ENCODE peak calls at places on chromosome 17, in seven cellular contexts. I, S, L, M, N, G and P are unnamed samples.
A peak's percentile ranks its signal among the peaks of the same experiment; 100 is the strongest.

GRCh38 chr17:45640141-45640850 is 143.8 kb upstream of the CRHR1 start:
- DNase-seq in I (peak; percentile 75), S (peak; percentile 62), L (peak; percentile 50), M (peak; percentile 67), N (peak; percentile 88), G (peak; percentile 48), P (peak; percentile 14)

GRCh38 chr17:574061-574460 is 140.6 kb downstream of the VPS53 start:
- DNase-seq in I (no peak), S (peak; percentile 66), L (peak; percentile 86), M (no peak), N (no peak), G (no peak), P (no peak)

GRCh38 chr17:80791758-80792284 is 199.8 kb upstream of the CHMP6 start:
- DNase-seq in I (no peak), S (peak; percentile 75), L (peak; percentile 43), M (no peak), N (peak; percentile 96), G (peak; percentile 34), P (peak; percentile 40)

GRCh38 chr17:50924800-50925199 is 58.6 kb upstream of the TOB1 start:
- DNase-seq in I (no peak), S (no peak), L (no peak), M (no peak), N (no peak), G (no peak), P (no peak)

GRCh38 chr17:337453-337852 is 15.2 kb downstream of the RPH3AL start:
- DNase-seq in I (no peak), S (no peak), L (no peak), M (no peak), N (no peak), G (no peak), P (no peak)

GRCh38 chr17:66964083-66964771 is at the start of gene CACNG4:
- DNase-seq in I (no peak), S (no peak), L (no peak), M (no peak), N (no peak), G (no peak), P (no peak)

GRCh38 chr17:67487506-67487905 is 110.4 kb downstream of the PITPNC1 start:
- DNase-seq in I (no peak), S (no peak), L (no peak), M (no peak), N (no peak), G (no peak), P (no peak)

GRCh38 chr17:29212681-29213121 is 32.5 kb upstream of the MYO18A start:
- DNase-seq in I (no peak), S (no peak), L (no peak), M (no peak), N (no peak), G (no peak), P (peak; percentile 33)

GRCh38 chr17:65978881-65979280 is 213.1 kb downstream of the CEP112 start:
- DNase-seq in I (no peak), S (no peak), L (no peak), M (no peak), N (no peak), G (no peak), P (no peak)

GRCh38 chr17:50478391-50479361 is at the start of gene RSAD1:
- DNase-seq in I (peak; percentile 96), S (peak; percentile 89), L (peak; percentile 84), M (peak; percentile 92), N (peak; percentile 96), G (peak; percentile 75), P (no peak)

GRCh38 chr17:35025541-35025940 is 38.0 kb downstream of the RFFL start:
- DNase-seq in I (no peak), S (no peak), L (no peak), M (no peak), N (no peak), G (no peak), P (no peak)

GRCh38 chr17:30449480-30449879 is 27.7 kb upstream of the GOSR1 start:
- DNase-seq in I (no peak), S (no peak), L (peak; percentile 23), M (no peak), N (no peak), G (no peak), P (no peak)

GRCh38 chr17:47882695-47883588 is 13.1 kb upstream of the SP2 start:
- DNase-seq in I (no peak), S (no peak), L (no peak), M (peak; percentile 24), N (no peak), G (no peak), P (no peak)

GRCh38 chr17:15456972-15457722 is 10.3 kb downstream of the CDRT4 start:
- DNase-seq in I (no peak), S (peak; percentile 57), L (peak; percentile 70), M (no peak), N (no peak), G (no peak), P (no peak)

GRCh38 chr17:63480192-63480784 is 3.4 kb downstream of the ACE start:
- DNase-seq in I (no peak), S (no peak), L (no peak), M (no peak), N (no peak), G (no peak), P (no peak)

GRCh38 chr17:21214777-21215541 is 998 bp upstream of the TMEM11 start:
- DNase-seq in I (peak; percentile 33), S (no peak), L (peak; percentile 19), M (peak; percentile 56), N (no peak), G (no peak), P (no peak)

GRCh38 chr17:34853916-34854315 is 107.3 kb downstream of the CCT6B start:
- DNase-seq in I (no peak), S (no peak), L (no peak), M (no peak), N (no peak), G (no peak), P (no peak)

GRCh38 chr17:17681744-17682292 is 560 bp downstream of the RAI1 start:
- DNase-seq in I (peak; percentile 71), S (peak; percentile 53), L (peak; percentile 60), M (no peak), N (peak; percentile 46), G (no peak), P (no peak)

GRCh38 chr17:48228720-48229119 is 121.2 kb downstream of the SNX11 start:
- DNase-seq in I (no peak), S (no peak), L (no peak), M (no peak), N (no peak), G (no peak), P (no peak)

GRCh38 chr17:17096438-17097178 is 54.4 kb downstream of the MPRIP start:
- DNase-seq in I (no peak), S (no peak), L (no peak), M (no peak), N (no peak), G (no peak), P (no peak)

GRCh38 chr17:62625870-62626200 is 1.6 kb upstream of the MRC2 start:
- DNase-seq in I (no peak), S (no peak), L (no peak), M (no peak), N (no peak), G (no peak), P (no peak)

GRCh38 chr17:81480140-81480917 is 32.3 kb downstream of the ACTG1 start:
- DNase-seq in I (no peak), S (peak; percentile 78), L (no peak), M (no peak), N (peak; percentile 56), G (no peak), P (no peak)

GRCh38 chr17:27888945-27889344 is 4.2 kb downstream of the LYRM9 start:
- DNase-seq in I (no peak), S (no peak), L (no peak), M (peak; percentile 53), N (no peak), G (no peak), P (no peak)

GRCh38 chr17:44110011-44110686 is 13.3 kb downstream of the HDAC5 start:
- DNase-seq in I (no peak), S (no peak), L (no peak), M (no peak), N (no peak), G (no peak), P (no peak)
- H3K27ac ChIP-seq in I (no peak overlapping the region), S (peak overlapping the region; percentile 94), L (peak overlapping the region; percentile 94), M (peak overlapping the region; percentile 58), N (peak overlapping the region; percentile 65), G (no peak overlapping the region), P (no peak overlapping the region)

GRCh38 chr17:57672971-57673370 is 72.1 kb downstream of the CCDC182 start:
- DNase-seq in I (no peak), S (no peak), L (no peak), M (no peak), N (no peak), G (no peak), P (no peak)

GRCh38 chr17:57669671-57670529 is 75.2 kb downstream of the CCDC182 start:
- DNase-seq in I (no peak), S (no peak), L (no peak), M (no peak), N (no peak), G (no peak), P (no peak)

GRCh38 chr17:57670769-57671545 is 74.1 kb downstream of the CCDC182 start:
- DNase-seq in I (no peak), S (no peak), L (no peak), M (no peak), N (no peak), G (no peak), P (no peak)

GRCh38 chr17:57672205-57672632 is 72.9 kb downstream of the CCDC182 start:
- DNase-seq in I (peak; percentile 72), S (no peak), L (no peak), M (no peak), N (no peak), G (no peak), P (peak; percentile 55)

GRCh38 chr17:57671546-57672204 is 73.4 kb downstream of the CCDC182 start:
- DNase-seq in I (peak; percentile 88), S (peak; percentile 80), L (peak; percentile 81), M (peak; percentile 76), N (peak; percentile 81), G (peak; percentile 31), P (peak; percentile 10)
- H3K27ac ChIP-seq in I (peak overlapping the region; percentile 57), S (no peak overlapping the region), L (no peak overlapping the region), M (no peak overlapping the region), N (peak overlapping the region; percentile 36), G (no peak overlapping the region), P (no peak overlapping the region)

DNA sequence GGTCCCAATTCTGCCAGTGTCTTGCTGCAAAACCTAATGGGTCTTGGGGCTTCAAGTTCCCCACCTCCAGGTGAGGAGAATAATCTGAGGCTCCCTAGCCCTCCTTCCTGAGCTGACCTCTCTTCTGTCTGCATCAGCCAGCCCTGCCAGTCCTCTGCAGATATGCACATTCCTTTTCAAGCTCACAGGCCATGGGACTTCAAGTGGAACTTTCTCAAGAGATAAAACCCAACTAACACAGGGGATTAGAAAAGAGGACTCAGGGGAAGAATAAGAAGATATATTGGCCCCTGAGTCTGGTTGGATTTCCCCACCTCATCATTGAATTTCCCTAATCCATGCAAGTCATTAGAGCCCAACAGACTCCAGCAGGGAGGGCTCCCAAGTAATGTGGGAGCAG is 1.4 kb downstream of the KRT14 start:
- DNase-seq in I (no peak), S (no peak), L (no peak), M (no peak), N (no peak), G (no peak), P (no peak)
- H3K27ac ChIP-seq in I (no peak overlapping the region), S (no peak overlapping the region), L (no peak overlapping the region), M (no peak overlapping the region), N (no peak overlapping the region), G (no peak overlapping the region), P (peak overlapping the region; percentile 98)

DNA sequence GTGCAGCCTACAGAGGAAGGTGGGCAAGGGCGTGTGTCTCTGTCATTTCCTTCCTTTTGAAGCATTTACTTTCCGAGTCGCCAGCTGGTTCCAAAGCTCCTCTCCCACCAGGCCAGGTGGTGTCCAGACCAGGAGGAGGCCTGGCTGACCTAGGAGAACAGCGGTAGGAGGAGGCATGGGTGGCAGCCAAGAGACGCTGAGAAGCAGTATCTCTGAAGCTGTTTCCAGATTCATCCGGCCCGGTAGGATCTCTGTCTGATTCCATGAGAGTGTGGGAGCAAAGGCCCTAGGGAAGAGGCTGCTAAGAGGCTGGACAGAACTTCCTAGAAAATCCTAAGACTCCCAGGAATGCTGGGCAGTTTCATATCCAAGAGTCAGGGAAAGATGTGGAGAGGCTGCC is 20.3 kb downstream of the MEOX1 start:
- DNase-seq in I (no peak), S (peak; percentile 77), L (peak; percentile 54), M (no peak), N (no peak), G (no peak), P (no peak)
- H3K27ac ChIP-seq in I (no peak overlapping the region), S (peak overlapping the region; percentile 58), L (peak overlapping the region; percentile 39), M (no peak overlapping the region), N (no peak overlapping the region), G (no peak overlapping the region), P (no peak overlapping the region)